ENCODE peak calls at places on chromosome 20, in eight cellular contexts. One of them, this sample, is unnamed.

GRCh38 chr20:44856847-44857448 is 28.6 kb upstream of the YWHAB start:
- DNase-seq in GM23248: no peak
- DNase-seq in T follicular helper cell: no peak
- DNase-seq in EH: peak
- DNase-seq in activated T-helper 1 cell treated with anti-CD3 and anti-CD28 coated beads, Interleukin-2, amount 50 U/mL, for 16 hours: no peak
- DNase-seq in stimulated activated naive B cell treated with anti-CD40 and anti-IgM and Interleukin-4, amounts not matched to agents 10 μg/mL and 1 μg/mL and 100 μg/mL, for 72 hours: no peak
- DNase-seq in activated CD8-positive, alpha-beta T cell treated with anti-CD3 and anti-CD28 coated beads for 36 hours: no peak
- DNase-seq in psoas muscle: no peak
- DNase-seq in this sample: no peak

GRCh38 chr20:11521831-11522230 is 395.9 kb upstream of the BTBD3 start:
- DNase-seq in GM23248: no peak
- DNase-seq in stimulated activated naive B cell treated with anti-CD40 and anti-IgM and Interleukin-4, amounts not matched to agents 10 μg/mL and 1 μg/mL and 100 μg/mL, for 72 hours: no peak
- DNase-seq in psoas muscle: no peak
- DNase-seq in EH: no peak
- DNase-seq in activated CD8-positive, alpha-beta T cell treated with anti-CD3 and anti-CD28 coated beads for 36 hours: no peak
- DNase-seq in T follicular helper cell: no peak
- DNase-seq in activated T-helper 1 cell treated with anti-CD3 and anti-CD28 coated beads, Interleukin-2, amount 50 U/mL, for 16 hours: no peak
- DNase-seq in this sample: no peak

GRCh38 chr20:57659131-57659788 is 39.0 kb upstream of the ZBP1 start:
- DNase-seq in psoas muscle: no peak
- DNase-seq in EH: no peak
- DNase-seq in GM23248: no peak
- DNase-seq in activated CD8-positive, alpha-beta T cell treated with anti-CD3 and anti-CD28 coated beads for 36 hours: no peak
- DNase-seq in stimulated activated naive B cell treated with anti-CD40 and anti-IgM and Interleukin-4, amounts not matched to agents 10 μg/mL and 1 μg/mL and 100 μg/mL, for 72 hours: no peak
- DNase-seq in T follicular helper cell: no peak
- DNase-seq in activated T-helper 1 cell treated with anti-CD3 and anti-CD28 coated beads, Interleukin-2, amount 50 U/mL, for 16 hours: no peak
- DNase-seq in this sample: peak

GRCh38 chr20:48945840-48946514 is 24.5 kb downstream of the ARFGEF2 start:
- DNase-seq in GM23248: peak
- DNase-seq in stimulated activated naive B cell treated with anti-CD40 and anti-IgM and Interleukin-4, amounts not matched to agents 10 μg/mL and 1 μg/mL and 100 μg/mL, for 72 hours: no peak
- DNase-seq in psoas muscle: no peak
- DNase-seq in activated CD8-positive, alpha-beta T cell treated with anti-CD3 and anti-CD28 coated beads for 36 hours: no peak
- DNase-seq in T follicular helper cell: no peak
- DNase-seq in activated T-helper 1 cell treated with anti-CD3 and anti-CD28 coated beads, Interleukin-2, amount 50 U/mL, for 16 hours: no peak
- DNase-seq in EH: peak
- DNase-seq in this sample: no peak

GRCh38 chr20:63085087-63085861 is 78.5 kb upstream of the BHLHE23 start:
- DNase-seq in T follicular helper cell: no peak
- DNase-seq in stimulated activated naive B cell treated with anti-CD40 and anti-IgM and Interleukin-4, amounts not matched to agents 10 μg/mL and 1 μg/mL and 100 μg/mL, for 72 hours: no peak
- DNase-seq in GM23248: peak
- DNase-seq in psoas muscle: peak
- DNase-seq in activated T-helper 1 cell treated with anti-CD3 and anti-CD28 coated beads, Interleukin-2, amount 50 U/mL, for 16 hours: no peak
- DNase-seq in EH: no peak
- DNase-seq in activated CD8-positive, alpha-beta T cell treated with anti-CD3 and anti-CD28 coated beads for 36 hours: no peak
- DNase-seq in this sample: peak

GRCh38 chr20:6818033-6818808 is 50.7 kb downstream of the BMP2 start:
- DNase-seq in activated CD8-positive, alpha-beta T cell treated with anti-CD3 and anti-CD28 coated beads for 36 hours: no peak
- DNase-seq in stimulated activated naive B cell treated with anti-CD40 and anti-IgM and Interleukin-4, amounts not matched to agents 10 μg/mL and 1 μg/mL and 100 μg/mL, for 72 hours: no peak
- DNase-seq in GM23248: no peak
- DNase-seq in activated T-helper 1 cell treated with anti-CD3 and anti-CD28 coated beads, Interleukin-2, amount 50 U/mL, for 16 hours: no peak
- DNase-seq in EH: no peak
- DNase-seq in T follicular helper cell: no peak
- DNase-seq in psoas muscle: no peak
- DNase-seq in this sample: no peak

GRCh38 chr20:23391707-23392310 is 29.5 kb downstream of the NAPB start:
- DNase-seq in stimulated activated naive B cell treated with anti-CD40 and anti-IgM and Interleukin-4, amounts not matched to agents 10 μg/mL and 1 μg/mL and 100 μg/mL, for 72 hours: no peak
- DNase-seq in activated CD8-positive, alpha-beta T cell treated with anti-CD3 and anti-CD28 coated beads for 36 hours: no peak
- DNase-seq in EH: no peak
- DNase-seq in activated T-helper 1 cell treated with anti-CD3 and anti-CD28 coated beads, Interleukin-2, amount 50 U/mL, for 16 hours: no peak
- DNase-seq in GM23248: no peak
- DNase-seq in psoas muscle: no peak
- DNase-seq in T follicular helper cell: no peak
- DNase-seq in this sample: no peak

GRCh38 chr20:58636983-58637421 is 14.1 kb upstream of the STX16 start:
- DNase-seq in activated CD8-positive, alpha-beta T cell treated with anti-CD3 and anti-CD28 coated beads for 36 hours: no peak
- DNase-seq in stimulated activated naive B cell treated with anti-CD40 and anti-IgM and Interleukin-4, amounts not matched to agents 10 μg/mL and 1 μg/mL and 100 μg/mL, for 72 hours: no peak
- DNase-seq in activated T-helper 1 cell treated with anti-CD3 and anti-CD28 coated beads, Interleukin-2, amount 50 U/mL, for 16 hours: no peak
- DNase-seq in T follicular helper cell: no peak
- DNase-seq in GM23248: no peak
- DNase-seq in EH: no peak
- DNase-seq in psoas muscle: no peak
- DNase-seq in this sample: peak

GRCh38 chr20:60137657-60138245 is 179.5 kb downstream of the CDH26 start:
- DNase-seq in GM23248: peak
- DNase-seq in psoas muscle: peak
- DNase-seq in EH: no peak
- DNase-seq in T follicular helper cell: no peak
- DNase-seq in activated CD8-positive, alpha-beta T cell treated with anti-CD3 and anti-CD28 coated beads for 36 hours: peak
- DNase-seq in activated T-helper 1 cell treated with anti-CD3 and anti-CD28 coated beads, Interleukin-2, amount 50 U/mL, for 16 hours: no peak
- DNase-seq in stimulated activated naive B cell treated with anti-CD40 and anti-IgM and Interleukin-4, amounts not matched to agents 10 μg/mL and 1 μg/mL and 100 μg/mL, for 72 hours: peak
- DNase-seq in this sample: no peak

GRCh38 chr20:3782597-3782996 is 1.3 kb upstream of the SPEF1 start:
- DNase-seq in psoas muscle: no peak
- DNase-seq in T follicular helper cell: no peak
- DNase-seq in activated T-helper 1 cell treated with anti-CD3 and anti-CD28 coated beads, Interleukin-2, amount 50 U/mL, for 16 hours: no peak
- DNase-seq in stimulated activated naive B cell treated with anti-CD40 and anti-IgM and Interleukin-4, amounts not matched to agents 10 μg/mL and 1 μg/mL and 100 μg/mL, for 72 hours: no peak
- DNase-seq in EH: no peak
- DNase-seq in GM23248: no peak
- DNase-seq in activated CD8-positive, alpha-beta T cell treated with anti-CD3 and anti-CD28 coated beads for 36 hours: no peak
- DNase-seq in this sample: no peak

GRCh38 chr20:1842281-1842680 is 52.9 kb upstream of the SIRPA start:
- DNase-seq in GM23248: no peak
- DNase-seq in EH: no peak
- DNase-seq in stimulated activated naive B cell treated with anti-CD40 and anti-IgM and Interleukin-4, amounts not matched to agents 10 μg/mL and 1 μg/mL and 100 μg/mL, for 72 hours: no peak
- DNase-seq in T follicular helper cell: no peak
- DNase-seq in activated T-helper 1 cell treated with anti-CD3 and anti-CD28 coated beads, Interleukin-2, amount 50 U/mL, for 16 hours: no peak
- DNase-seq in psoas muscle: no peak
- DNase-seq in activated CD8-positive, alpha-beta T cell treated with anti-CD3 and anti-CD28 coated beads for 36 hours: no peak
- DNase-seq in this sample: no peak

GRCh38 chr20:57432874-57433491 is 41.8 kb downstream of the RBM38 start:
- DNase-seq in activated CD8-positive, alpha-beta T cell treated with anti-CD3 and anti-CD28 coated beads for 36 hours: peak
- DNase-seq in EH: no peak
- DNase-seq in activated T-helper 1 cell treated with anti-CD3 and anti-CD28 coated beads, Interleukin-2, amount 50 U/mL, for 16 hours: peak
- DNase-seq in T follicular helper cell: peak
- DNase-seq in psoas muscle: peak
- DNase-seq in stimulated activated naive B cell treated with anti-CD40 and anti-IgM and Interleukin-4, amounts not matched to agents 10 μg/mL and 1 μg/mL and 100 μg/mL, for 72 hours: peak
- DNase-seq in GM23248: peak
- DNase-seq in this sample: peak

GRCh38 chr20:26169506-26169905 is 472.9 kb upstream of the ZNF337 start:
- DNase-seq in psoas muscle: no peak
- DNase-seq in stimulated activated naive B cell treated with anti-CD40 and anti-IgM and Interleukin-4, amounts not matched to agents 10 μg/mL and 1 μg/mL and 100 μg/mL, for 72 hours: no peak
- DNase-seq in activated CD8-positive, alpha-beta T cell treated with anti-CD3 and anti-CD28 coated beads for 36 hours: no peak
- DNase-seq in EH: peak
- DNase-seq in activated T-helper 1 cell treated with anti-CD3 and anti-CD28 coated beads, Interleukin-2, amount 50 U/mL, for 16 hours: no peak
- DNase-seq in GM23248: peak
- DNase-seq in T follicular helper cell: no peak
- DNase-seq in this sample: no peak

GRCh38 chr20:38445901-38446425 is 10.8 kb upstream of the SNHG17 start:
- DNase-seq in T follicular helper cell: no peak
- DNase-seq in EH: no peak
- DNase-seq in stimulated activated naive B cell treated with anti-CD40 and anti-IgM and Interleukin-4, amounts not matched to agents 10 μg/mL and 1 μg/mL and 100 μg/mL, for 72 hours: no peak
- DNase-seq in psoas muscle: no peak
- DNase-seq in activated T-helper 1 cell treated with anti-CD3 and anti-CD28 coated beads, Interleukin-2, amount 50 U/mL, for 16 hours: no peak
- DNase-seq in GM23248: no peak
- DNase-seq in activated CD8-positive, alpha-beta T cell treated with anti-CD3 and anti-CD28 coated beads for 36 hours: no peak
- DNase-seq in this sample: no peak

GRCh38 chr20:63612276-63612931 is 14.5 kb downstream of the GMEB2 start:
- DNase-seq in stimulated activated naive B cell treated with anti-CD40 and anti-IgM and Interleukin-4, amounts not matched to agents 10 μg/mL and 1 μg/mL and 100 μg/mL, for 72 hours: no peak
- DNase-seq in T follicular helper cell: no peak
- DNase-seq in GM23248: no peak
- DNase-seq in EH: no peak
- DNase-seq in activated T-helper 1 cell treated with anti-CD3 and anti-CD28 coated beads, Interleukin-2, amount 50 U/mL, for 16 hours: no peak
- DNase-seq in activated CD8-positive, alpha-beta T cell treated with anti-CD3 and anti-CD28 coated beads for 36 hours: no peak
- DNase-seq in psoas muscle: no peak
- DNase-seq in this sample: no peak

GRCh38 chr20:45440424-45440823 is 24.5 kb downstream of the PIGT start:
- DNase-seq in T follicular helper cell: no peak
- DNase-seq in GM23248: no peak
- DNase-seq in activated T-helper 1 cell treated with anti-CD3 and anti-CD28 coated beads, Interleukin-2, amount 50 U/mL, for 16 hours: no peak
- DNase-seq in stimulated activated naive B cell treated with anti-CD40 and anti-IgM and Interleukin-4, amounts not matched to agents 10 μg/mL and 1 μg/mL and 100 μg/mL, for 72 hours: no peak
- DNase-seq in activated CD8-positive, alpha-beta T cell treated with anti-CD3 and anti-CD28 coated beads for 36 hours: no peak
- DNase-seq in psoas muscle: no peak
- DNase-seq in EH: no peak
- DNase-seq in this sample: no peak